ENCODE peak calls at places on chromosomes 11 and 22, in nine cellular contexts. G is T1000; E is stimulated activated CD8-positive, alpha-beta memory T cell treated with anti-CD3 and anti-CD28 coated beads, Interleukin-7, amount 100 ng/mL, for 1 hour; P is glutamatergic neuron; N is psoas muscle; O is GM04504; M is hippocampal formation; A is IMR-90; F is activated naive CD8-positive, alpha-beta T cell treated with anti-CD3 and anti-CD28 coated beads, Interleukin-2, amount 10 ng/mL, durations not matched to agents 7 days and 5 days. Y is an unnamed sample.
A peak's percentile ranks its signal among the peaks of the same experiment; 100 is the strongest.

GRCh38 chr11:44226472-44226871 is 83.5 kb downstream of the ALX4 start:
- DNase-seq in G (no peak), E (no peak), P (peak; percentile 27), N (no peak), O (no peak), M (no peak), A (no peak), F (no peak), Y (no peak)

GRCh38 chr11:109138200-109138599 is 283.8 kb upstream of the C11orf87 start:
- DNase-seq in G (no peak), E (no peak), P (no peak), N (no peak), O (no peak), M (no peak), A (peak; percentile 11), F (no peak), Y (no peak)

GRCh38 chr11:133506023-133506422 is 26.3 kb downstream of the OPCML start:
- DNase-seq in G (no peak), E (no peak), P (no peak), N (no peak), O (no peak), M (no peak), A (no peak), F (no peak), Y (no peak)

GRCh38 chr11:84922836-84923235 is 704.3 kb downstream of the DLG2 start:
- DNase-seq in G (no peak), E (no peak), P (no peak), N (no peak), O (no peak), M (no peak), A (no peak), F (no peak), Y (no peak)

GRCh38 chr22:49398646-49399045 is 429.0 kb downstream of the BRD1 start:
- DNase-seq in G (no peak), E (no peak), P (no peak), N (no peak), O (no peak), M (no peak), A (no peak), F (no peak), Y (no peak)

GRCh38 chr22:49663823-49664222 is 163.8 kb downstream of the BRD1 start:
- DNase-seq in G (no peak), E (no peak), P (no peak), N (no peak), O (no peak), M (no peak), A (no peak), F (no peak), Y (no peak)

GRCh38 chr11:63490551-63491239 is at the start of gene PLAAT5:
- DNase-seq in G (no peak), E (no peak), P (peak; percentile 59), N (peak; percentile 67), O (no peak), M (peak; percentile 64), A (no peak), F (peak; percentile 55), Y (no peak)

GRCh38 chr11:64656797-64657196 is 65.8 kb downstream of the SLC22A12 start:
- DNase-seq in G (no peak), E (no peak), P (peak; percentile 57), N (peak; percentile 30), O (no peak), M (no peak), A (no peak), F (no peak), Y (no peak)

GRCh38 chr22:17672417-17672991 is 33.9 kb downstream of the BCL2L13 start:
- DNase-seq in G (no peak), E (no peak), P (no peak), N (no peak), O (no peak), M (no peak), A (peak; percentile 37), F (no peak), Y (no peak)

GRCh38 chr11:10310301-10310841 is 5.5 kb downstream of the ADM start:
- DNase-seq in G (no peak), E (no peak), P (no peak), N (no peak), O (no peak), M (no peak), A (peak; percentile 68), F (no peak), Y (no peak)

GRCh38 chr22:19959043-19959586 is 17.5 kb upstream of the TXNRD2 start:
- DNase-seq in G (no peak), E (no peak), P (peak; percentile 93), N (peak; percentile 78), O (no peak), M (no peak), A (peak; percentile 39), F (no peak), Y (no peak)

GRCh38 chr22:29346659-29347058 is 31.2 kb upstream of the RASL10A start:
- DNase-seq in G (no peak), E (no peak), P (peak; percentile 58), N (peak; percentile 77), O (no peak), M (peak; percentile 58), A (no peak), F (no peak), Y (no peak)

GRCh38 chr11:61057615-61058014 is 44.7 kb upstream of the CD5 start:
- DNase-seq in G (no peak), E (no peak), P (no peak), N (no peak), O (no peak), M (no peak), A (no peak), F (peak; percentile 10), Y (no peak)

GRCh38 chr11:131975624-131976420 is 605.4 kb downstream of the NTM start:
- DNase-seq in G (no peak), E (no peak), P (no peak), N (no peak), O (no peak), M (no peak), A (no peak), F (no peak), Y (peak; percentile 14)

GRCh38 chr22:40450651-40451050 is 80.3 kb downstream of the SGSM3 start:
- DNase-seq in G (no peak), E (no peak), P (no peak), N (no peak), O (no peak), M (no peak), A (no peak), F (no peak), Y (no peak)

GRCh38 chr11:104260456-104260855 is 96.5 kb upstream of the PDGFD start:
- DNase-seq in G (no peak), E (no peak), P (no peak), N (no peak), O (no peak), M (no peak), A (no peak), F (no peak), Y (no peak)

Y was measured in glomerular endothelial cell.